ENCODE peak calls at places on chromosomes 7 and 10, in nine cellular contexts. N, I, V, Q, L, C, B, U and T are unnamed samples.
A peak's percentile ranks its signal among the peaks of the same experiment; 100 is the strongest.

GRCh38 chr10:15068802-15069201 is 19.8 kb downstream of the ACBD7 start:
- DNase-seq in C (no peak), I (no peak), Q (no peak), V (no peak), N (no peak), L (no peak), B (peak; percentile 61), U (peak; percentile 21), T (peak; percentile 23)

GRCh38 chr10:100743626-100744135 is 1.7 kb upstream of the PAX2 start:
- DNase-seq in N (peak; percentile 63), V (no peak), Q (no peak), L (peak; percentile 80), B (peak; percentile 55), C (peak; percentile 83), I (peak; percentile 73), U (peak; percentile 3), T (peak; percentile 60)

GRCh38 chr10:45080321-45080720 is 79.6 kb downstream of the ZNF22 start:
- DNase-seq in L (no peak), B (no peak), V (no peak), Q (no peak), N (no peak), U (no peak), I (no peak), C (no peak), T (no peak)

GRCh38 chr10:11223081-11223480 is 205.4 kb downstream of the CELF2 start:
- DNase-seq in V (no peak), B (no peak), I (no peak), U (no peak), L (no peak), N (no peak), Q (no peak), C (no peak), T (no peak)

GRCh38 chr10:130871406-130871805 is 440.1 kb downstream of the TCERG1L start:
- DNase-seq in V (peak; percentile 16), U (no peak), I (no peak), N (no peak), B (no peak), L (no peak), Q (no peak), C (no peak), T (no peak)

GRCh38 chr10:14779053-14779649 is 4.5 kb upstream of the FAM107B start:
- DNase-seq in C (no peak), N (no peak), V (no peak), B (peak; percentile 80), L (no peak), Q (no peak), I (no peak), U (peak; percentile 64), T (no peak)

GRCh38 chr10:63054889-63055606 is 78.1 kb upstream of the NRBF2 start:
- DNase-seq in C (no peak), B (no peak), L (no peak), V (no peak), U (no peak), N (no peak), I (no peak), Q (no peak), T (no peak)

GRCh38 chr7:155808551-155809331 is 3.5 kb downstream of the SHH start:
- DNase-seq in N (peak; percentile 62), I (no peak), U (no peak), L (no peak), Q (no peak), V (no peak), B (no peak), C (peak; percentile 50), T (no peak)

GRCh38 chr10:75110006-75110632 is 1.3 kb upstream of the SAMD8 start:
- DNase-seq in V (no peak), L (no peak), I (no peak), C (no peak), U (no peak), B (no peak), Q (no peak), N (no peak), T (no peak)

GRCh38 chr10:29102636-29103035 is 186.2 kb upstream of the LYZL1 start:
- DNase-seq in I (no peak), V (no peak), U (no peak), B (no peak), C (no peak), L (no peak), N (no peak), Q (no peak), T (no peak)

GRCh38 chr7:122802211-122802833 is 83.9 kb downstream of the CADPS2 start:
- DNase-seq in V (no peak), Q (no peak), I (peak; percentile 36), C (no peak), L (no peak), U (no peak), N (no peak), B (no peak), T (no peak)

GRCh38 chr7:69364814-69365587 is 233.3 kb upstream of the AUTS2 start:
- DNase-seq in N (no peak), U (no peak), L (no peak), V (no peak), I (no peak), C (no peak), B (no peak), Q (no peak), T (no peak)

GRCh38 chr7:35003679-35004278 is 33.5 kb downstream of the DPY19L1 start:
- DNase-seq in B (peak; percentile 90), Q (peak; percentile 18), V (no peak), L (peak; percentile 99), N (peak; percentile 4), U (peak; percentile 79), I (no peak), C (peak; percentile 89), T (no peak)

GRCh38 chr10:74981831-74982633 is 129.4 kb upstream of the SAMD8 start:
- DNase-seq in U (no peak), I (no peak), N (no peak), L (no peak), V (no peak), C (no peak), B (no peak), Q (no peak), T (peak; percentile 14)

GRCh38 chr10:123203393-123204126 is 49.4 kb downstream of the BUB3 start:
- DNase-seq in Q (no peak), B (no peak), L (no peak), I (no peak), U (no peak), C (no peak), V (no peak), N (no peak), T (no peak)

GRCh38 chr7:26202019-26202985 is 757 bp downstream of the CBX3 start:
- DNase-seq in U (no peak), L (no peak), N (peak; percentile 66), Q (no peak), C (peak; percentile 87), I (peak; percentile 59), V (no peak), B (no peak), T (peak; percentile 50)

GRCh38 chr7:100051611-100052010 is 2.0 kb downstream of the ZSCAN21 start:
- DNase-seq in L (no peak), I (no peak), V (no peak), U (no peak), N (no peak), B (no peak), C (no peak), Q (no peak), T (no peak)

GRCh38 chr7:100053201-100053600 is 3.6 kb downstream of the ZSCAN21 start:
- DNase-seq in L (peak; percentile 57), C (peak; percentile 79), V (no peak), N (no peak), B (peak; percentile 86), U (peak; percentile 77), I (peak; percentile 47), Q (no peak), T (peak; percentile 40)

GRCh38 chr7:100048680-100049079 is 894 bp upstream of the ZSCAN21 start:
- DNase-seq in N (no peak), U (no peak), V (no peak), Q (no peak), I (no peak), C (no peak), L (no peak), B (no peak), T (no peak)

GRCh38 chr7:100044719-100045118 is 4.9 kb upstream of the ZSCAN21 start:
- DNase-seq in U (no peak), Q (no peak), I (no peak), C (no peak), V (no peak), N (no peak), L (no peak), B (no peak), T (no peak)

GRCh38 chr7:100049441-100050291 is at the start of gene ZSCAN21:
- DNase-seq in B (peak; percentile 84), L (peak; percentile 38), U (peak; percentile 71), Q (peak; percentile 91), C (peak; percentile 91), V (peak; percentile 85), N (peak; percentile 88), I (peak; percentile 92), T (peak; percentile 83)
- TF ChIP-seq CTCF in B (peak; percentile 21), L (no peak), U (peak; percentile 54), Q (peak; percentile 20), C (peak; percentile 23), V (no peak), N (no peak), I (no peak), T (peak; percentile 21)

DNA sequence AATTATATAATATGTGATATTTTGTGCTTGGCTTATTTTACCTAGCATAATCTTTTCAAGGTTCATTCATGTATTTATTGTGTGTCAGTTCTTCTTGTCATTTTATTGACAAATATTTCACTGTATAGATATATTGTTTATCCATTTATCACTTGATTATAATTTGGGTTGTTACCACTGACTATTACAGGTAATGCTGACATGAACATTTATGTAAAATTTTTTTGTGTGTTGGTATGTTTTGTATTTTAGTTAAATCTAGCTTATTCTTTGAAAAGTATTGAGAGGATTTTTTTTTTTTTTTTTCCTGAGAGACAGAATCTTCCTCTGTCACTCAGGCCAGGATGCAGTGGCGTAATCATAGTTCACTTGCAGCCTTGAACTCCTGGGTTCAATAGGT is 107.7 kb downstream of the MAPK8 start:
- DNase-seq in Q (no peak), L (no peak), B (no peak), V (no peak), I (no peak), U (no peak), C (no peak), N (no peak), T (no peak)
- TF ChIP-seq CTCF in Q (no peak), L (no peak), B (no peak), V (no peak), I (no peak), U (no peak), C (no peak), N (no peak), T (no peak)

DNA sequence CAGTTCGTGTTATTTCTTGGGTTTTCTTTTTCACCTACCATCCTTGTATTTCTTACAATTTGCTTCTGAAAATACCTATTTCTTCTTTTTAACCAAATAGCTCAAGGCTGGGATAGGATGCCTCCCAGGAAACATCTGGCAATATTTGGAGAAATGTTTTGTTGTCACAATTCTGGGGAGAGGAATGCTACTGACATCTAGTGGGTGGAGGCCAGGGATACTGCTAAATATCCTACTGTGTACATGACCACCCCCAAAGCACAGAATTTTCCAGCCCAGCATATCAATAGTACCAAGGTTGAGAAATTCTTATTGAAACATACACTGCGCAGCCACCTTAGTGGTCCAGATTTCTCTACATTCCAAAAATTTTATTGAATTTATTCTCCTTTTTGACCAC is 55.5 kb downstream of the CNTNAP2 start:
- DNase-seq in V (no peak), B (no peak), U (no peak), N (no peak), I (no peak), Q (no peak), L (no peak), C (peak; percentile 4), T (no peak)
- TF ChIP-seq CTCF in V (no peak), B (no peak), U (no peak), N (no peak), I (no peak), Q (no peak), L (no peak), C (no peak), T (peak; percentile 19)

GRCh38 chr7:143892527-143893300 is 9.3 kb downstream of the TCAF1 start:
- DNase-seq in U (no peak), B (peak; percentile 18), C (peak; percentile 64), L (peak; percentile 54), I (no peak), Q (no peak), V (no peak), N (no peak), T (peak; percentile 50)
- TF ChIP-seq CTCF in U (peak; percentile 71), B (peak; percentile 29), C (peak; percentile 71), L (peak; percentile 37), I (no peak), Q (no peak), V (no peak), N (no peak), T (peak; percentile 61)